ENCODE peak calls at places on chromosome 11, in seven cellular contexts. One of them, this sample, is unnamed.

GRCh38 chr11:95835768-95836488 is 45.6 kb downstream of the CEP57 start:
- DNase-seq in stimulated activated CD4-positive, alpha-beta T cell treated with anti-CD3 and anti-CD28 coated beads, TNF-alpha, amount 100 ng/mL, for 48 hours: peak
- DNase-seq in H9: peak
- DNase-seq in osteocyte: peak
- DNase-seq in GM12878: peak
- DNase-seq in posterior cingulate gyrus: peak
- DNase-seq in fibroblast of gingiva: peak
- DNase-seq in this sample: peak

GRCh38 chr11:130947058-130947457 is 30.8 kb upstream of the SNX19 start:
- DNase-seq in posterior cingulate gyrus: no peak
- DNase-seq in stimulated activated CD4-positive, alpha-beta T cell treated with anti-CD3 and anti-CD28 coated beads, TNF-alpha, amount 100 ng/mL, for 48 hours: no peak
- DNase-seq in GM12878: no peak
- DNase-seq in H9: no peak
- DNase-seq in fibroblast of gingiva: no peak
- DNase-seq in osteocyte: no peak
- DNase-seq in this sample: no peak

GRCh38 chr11:73838443-73839122 is 38.1 kb downstream of the COA4 start:
- DNase-seq in stimulated activated CD4-positive, alpha-beta T cell treated with anti-CD3 and anti-CD28 coated beads, TNF-alpha, amount 100 ng/mL, for 48 hours: no peak
- DNase-seq in GM12878: no peak
- DNase-seq in osteocyte: no peak
- DNase-seq in fibroblast of gingiva: no peak
- DNase-seq in H9: no peak
- DNase-seq in posterior cingulate gyrus: peak
- DNase-seq in this sample: no peak

GRCh38 chr11:27431808-27432207 is 40.8 kb downstream of the LGR4 start:
- DNase-seq in GM12878: no peak
- DNase-seq in H9: no peak
- DNase-seq in fibroblast of gingiva: no peak
- DNase-seq in posterior cingulate gyrus: no peak
- DNase-seq in osteocyte: no peak
- DNase-seq in stimulated activated CD4-positive, alpha-beta T cell treated with anti-CD3 and anti-CD28 coated beads, TNF-alpha, amount 100 ng/mL, for 48 hours: no peak
- DNase-seq in this sample: no peak

GRCh38 chr11:79400717-79401330 is 40.0 kb downstream of the TENM4 start:
- DNase-seq in H9: peak
- DNase-seq in osteocyte: no peak
- DNase-seq in fibroblast of gingiva: peak
- DNase-seq in posterior cingulate gyrus: peak
- DNase-seq in GM12878: no peak
- DNase-seq in stimulated activated CD4-positive, alpha-beta T cell treated with anti-CD3 and anti-CD28 coated beads, TNF-alpha, amount 100 ng/mL, for 48 hours: no peak
- DNase-seq in this sample: peak

GRCh38 chr11:85884581-85885021 is 29.4 kb downstream of the CCDC83 start:
- DNase-seq in posterior cingulate gyrus: no peak
- DNase-seq in fibroblast of gingiva: peak
- DNase-seq in GM12878: no peak
- DNase-seq in osteocyte: no peak
- DNase-seq in stimulated activated CD4-positive, alpha-beta T cell treated with anti-CD3 and anti-CD28 coated beads, TNF-alpha, amount 100 ng/mL, for 48 hours: no peak
- DNase-seq in H9: no peak
- DNase-seq in this sample: no peak

GRCh38 chr11:115502636-115503082 is 1.6 kb downstream of the CADM1 start:
- DNase-seq in GM12878: no peak
- DNase-seq in H9: no peak
- DNase-seq in stimulated activated CD4-positive, alpha-beta T cell treated with anti-CD3 and anti-CD28 coated beads, TNF-alpha, amount 100 ng/mL, for 48 hours: no peak
- DNase-seq in fibroblast of gingiva: no peak
- DNase-seq in osteocyte: no peak
- DNase-seq in posterior cingulate gyrus: peak
- DNase-seq in this sample: no peak

GRCh38 chr11:72834905-72835304 is 20.7 kb downstream of the ATG16L2 start:
- DNase-seq in stimulated activated CD4-positive, alpha-beta T cell treated with anti-CD3 and anti-CD28 coated beads, TNF-alpha, amount 100 ng/mL, for 48 hours: no peak
- DNase-seq in GM12878: no peak
- DNase-seq in H9: no peak
- DNase-seq in posterior cingulate gyrus: no peak
- DNase-seq in osteocyte: no peak
- DNase-seq in fibroblast of gingiva: no peak
- DNase-seq in this sample: no peak

GRCh38 chr11:134660416-134660815 is 248.4 kb upstream of the B3GAT1 start:
- DNase-seq in posterior cingulate gyrus: no peak
- DNase-seq in osteocyte: peak
- DNase-seq in GM12878: no peak
- DNase-seq in fibroblast of gingiva: no peak
- DNase-seq in H9: no peak
- DNase-seq in stimulated activated CD4-positive, alpha-beta T cell treated with anti-CD3 and anti-CD28 coated beads, TNF-alpha, amount 100 ng/mL, for 48 hours: no peak
- DNase-seq in this sample: no peak

GRCh38 chr11:6431861-6432260 is 8.9 kb downstream of the HPX start:
- DNase-seq in osteocyte: no peak
- DNase-seq in stimulated activated CD4-positive, alpha-beta T cell treated with anti-CD3 and anti-CD28 coated beads, TNF-alpha, amount 100 ng/mL, for 48 hours: no peak
- DNase-seq in posterior cingulate gyrus: no peak
- DNase-seq in GM12878: no peak
- DNase-seq in H9: no peak
- DNase-seq in fibroblast of gingiva: peak
- DNase-seq in this sample: peak

GRCh38 chr11:57659669-57660068 is 2.1 kb downstream of the CLP1 start:
- DNase-seq in posterior cingulate gyrus: no peak
- DNase-seq in osteocyte: no peak
- DNase-seq in GM12878: no peak
- DNase-seq in stimulated activated CD4-positive, alpha-beta T cell treated with anti-CD3 and anti-CD28 coated beads, TNF-alpha, amount 100 ng/mL, for 48 hours: no peak
- DNase-seq in H9: no peak
- DNase-seq in fibroblast of gingiva: no peak
- DNase-seq in this sample: no peak

GRCh38 chr11:88420165-88420781 is 82.7 kb upstream of the CTSC start:
- DNase-seq in H9: no peak
- DNase-seq in fibroblast of gingiva: peak
- DNase-seq in posterior cingulate gyrus: no peak
- DNase-seq in stimulated activated CD4-positive, alpha-beta T cell treated with anti-CD3 and anti-CD28 coated beads, TNF-alpha, amount 100 ng/mL, for 48 hours: no peak
- DNase-seq in GM12878: no peak
- DNase-seq in osteocyte: no peak
- DNase-seq in this sample: no peak

GRCh38 chr11:128715691-128716153 is 21.9 kb downstream of the FLI1 start:
- DNase-seq in H9: no peak
- DNase-seq in osteocyte: no peak
- DNase-seq in posterior cingulate gyrus: no peak
- DNase-seq in fibroblast of gingiva: no peak
- DNase-seq in stimulated activated CD4-positive, alpha-beta T cell treated with anti-CD3 and anti-CD28 coated beads, TNF-alpha, amount 100 ng/mL, for 48 hours: no peak
- DNase-seq in GM12878: no peak
- DNase-seq in this sample: no peak